ENCODE peak calls at places on chromosomes 6 and 20, in four cellular contexts. A is HEK293T, E is NT2/D1, F is HepG2. U is an unnamed sample.

GRCh38 chr20:3246682-3247081 is 7.7 kb upstream of the SLC4A11 start:
- DNase-seq in A (no peak), E (no peak), F (no peak), U (no peak)

GRCh38 chr6:31940256-31940664 is 5.6 kb upstream of the CFB start:
- DNase-seq in A (no peak), E (no peak), F (peak), U (no peak)

GRCh38 chr6:169231790-169232506 is 21.7 kb downstream of the THBS2 start:
- DNase-seq in A (no peak), E (no peak), F (no peak), U (peak)

GRCh38 chr6:75600694-75601265 is 900 bp upstream of the SENP6 start:
- DNase-seq in A (no peak), E (no peak), F (no peak), U (no peak)

GRCh38 chr6:119205911-119206617 is 127.6 kb upstream of the FAM184A start:
- DNase-seq in A (no peak), E (no peak), F (no peak), U (no peak)

GRCh38 chr6:23245559-23245958 is 676.2 kb downstream of the HDGFL1 start:
- DNase-seq in A (no peak), E (no peak), F (no peak), U (no peak)

GRCh38 chr6:28353981-28354676 is 4.4 kb downstream of the ZKSCAN3 start:
- DNase-seq in A (no peak), E (no peak), F (no peak), U (no peak)

GRCh38 chr6:30935018-30935417 is 3.0 kb upstream of the SFTA2 start:
- DNase-seq in A (no peak), E (no peak), F (no peak), U (no peak)

GRCh38 chr20:37276494-37277252 is 12.8 kb upstream of the MANBAL start:
- DNase-seq in A (no peak), E (no peak), F (peak), U (no peak)

GRCh38 chr6:75403563-75403962 is 90.0 kb downstream of the FILIP1 start:
- DNase-seq in A (no peak), E (no peak), F (no peak), U (no peak)

GRCh38 chr6:35737413-35738211 is 780 bp downstream of the ARMC12 start:
- DNase-seq in A (peak), E (no peak), F (peak), U (no peak)

GRCh38 chr6:105170066-105170465 is 9.7 kb downstream of the POPDC3 start:
- DNase-seq in A (no peak), E (no peak), F (no peak), U (no peak)

GRCh38 chr6:35534396-35535170 is 21.9 kb upstream of the TULP1 start:
- DNase-seq in A (no peak), E (no peak), F (no peak), U (no peak)

GRCh38 chr6:168598251-168599117 is 157.5 kb downstream of the SMOC2 start:
- DNase-seq in A (no peak), E (no peak), F (no peak), U (no peak)

GRCh38 chr6:53541900-53542299 is 3.0 kb downstream of the GCLC start:
- DNase-seq in A (no peak), E (no peak), F (no peak), U (no peak)

GRCh38 chr20:20390393-20390792 is 22.5 kb downstream of the INSM1 start:
- DNase-seq in A (no peak), E (no peak), F (no peak), U (no peak)

GRCh38 chr6:88558981-88559380 is 392.8 kb upstream of the CNR1 start:
- DNase-seq in A (no peak), E (no peak), F (no peak), U (no peak)

GRCh38 chr20:43507150-43508080 is at the start of gene L3MBTL1:
- DNase-seq in A (peak), E (peak), F (peak), U (no peak)

DNA sequence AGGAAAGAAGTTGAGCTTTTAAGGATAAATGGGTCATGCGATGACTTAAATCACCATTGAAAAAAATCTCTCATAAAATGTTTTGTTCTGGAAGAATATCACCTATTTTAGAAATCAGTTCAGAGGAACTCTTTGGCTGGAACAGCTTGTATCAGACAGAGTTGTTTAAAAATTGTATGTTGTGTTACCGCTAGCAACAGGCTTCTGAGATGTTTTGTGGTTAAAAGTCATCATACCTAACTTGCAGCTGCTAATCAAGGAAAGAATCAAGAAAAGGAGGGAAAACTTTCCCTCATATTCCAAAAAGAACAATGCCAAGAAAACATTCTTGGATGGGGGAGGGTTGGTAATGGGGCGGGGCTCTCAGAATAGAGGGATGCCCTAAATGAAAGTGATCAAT is 220.7 kb upstream of the CITED2 start:
- DNase-seq in A (no peak), E (no peak), F (no peak), U (no peak)
- TF ChIP-seq SUZ12 in A (no peak), E (no peak), F (no peak), U (no peak)

DNA sequence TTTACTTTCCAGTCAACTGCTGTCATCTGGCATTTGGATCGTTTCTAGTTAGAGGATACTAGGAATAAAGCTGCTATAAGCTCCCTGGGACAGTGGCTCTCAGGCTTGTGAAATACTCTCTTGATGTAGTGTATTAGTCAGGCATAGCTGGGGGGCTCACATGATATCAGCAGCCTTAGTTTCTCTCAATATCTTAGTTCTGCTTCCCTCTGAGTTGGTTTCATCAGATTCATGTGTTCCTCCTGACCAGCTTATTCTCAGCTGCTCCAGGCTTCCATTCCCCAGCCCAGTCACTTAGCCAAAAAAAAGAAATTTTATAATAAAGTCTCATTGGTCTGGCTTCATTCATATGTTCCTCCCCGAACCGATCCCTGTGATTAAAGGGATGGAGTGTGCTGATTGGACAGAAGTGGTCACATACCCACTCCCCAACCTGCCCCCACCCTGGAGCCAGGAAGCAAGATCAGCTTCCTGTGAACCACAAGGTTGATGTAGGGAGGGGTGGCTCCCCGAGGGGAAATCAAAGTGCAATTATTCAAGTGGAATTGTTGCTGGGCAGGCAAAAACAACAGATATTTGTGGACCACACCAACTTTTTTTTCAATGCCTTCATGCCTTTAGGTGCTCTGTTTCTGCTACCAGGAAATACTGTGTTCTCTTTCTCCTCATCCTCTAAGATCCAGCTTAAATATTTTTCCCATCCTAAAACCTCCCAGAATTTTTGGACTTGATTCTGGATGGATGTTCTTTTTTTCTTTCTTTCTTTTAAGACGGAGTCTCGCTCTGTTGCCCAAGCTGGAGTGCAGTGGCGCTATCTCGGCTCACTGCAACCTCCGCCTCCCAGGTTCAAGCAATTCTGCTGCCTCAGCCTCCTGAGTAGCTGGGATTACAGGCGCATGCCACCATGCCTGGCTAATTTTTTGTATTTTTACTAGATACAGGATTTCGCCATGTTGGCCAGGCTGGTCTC is 11.2 kb upstream of the B4GALT5 start:
- DNase-seq in A (no peak), E (no peak), F (peak), U (no peak)
- TF ChIP-seq SUZ12 in A (no peak), E (no peak), F (no peak), U (no peak)

GRCh38 chr6:151763938-151764680 is 43.4 kb upstream of the ESR1 start:
- DNase-seq in A (peak), E (peak), F (peak), U (peak)
- TF ChIP-seq SUZ12 in A (no peak), E (no peak), F (no peak), U (no peak)

GRCh38 chr6:15441215-15441868 is 195.5 kb downstream of the JARID2 start:
- DNase-seq in A (peak), E (peak), F (peak), U (no peak)
- TF ChIP-seq SUZ12 in A (no peak), E (no peak), F (no peak), U (no peak)

GRCh38 chr6:33704215-33704817 is 7.2 kb downstream of the UQCC2 start:
- DNase-seq in A (no peak), E (no peak), F (no peak), U (no peak)
- TF ChIP-seq SUZ12 in A (no peak), E (no peak), F (no peak), U (no peak)

GRCh38 chr20:59828478-59829414 is 104.7 kb downstream of the SYCP2 start:
- DNase-seq in A (no peak), E (no peak), F (no peak), U (peak)
- TF ChIP-seq SUZ12 in A (no peak), E (no peak), F (no peak), U (no peak)

GRCh38 chr6:81241717-81242116 is 510.8 kb downstream of the TENT5A start:
- DNase-seq in A (peak), E (peak), F (peak), U (no peak)
- TF ChIP-seq SUZ12 in A (no peak), E (no peak), F (no peak), U (no peak)

GRCh38 chr20:49762940-49763766 is 49.5 kb upstream of the B4GALT5 start:
- DNase-seq in A (no peak), E (no peak), F (no peak), U (no peak)
- TF ChIP-seq SUZ12 in A (no peak), E (no peak), F (no peak), U (no peak)

DNA sequence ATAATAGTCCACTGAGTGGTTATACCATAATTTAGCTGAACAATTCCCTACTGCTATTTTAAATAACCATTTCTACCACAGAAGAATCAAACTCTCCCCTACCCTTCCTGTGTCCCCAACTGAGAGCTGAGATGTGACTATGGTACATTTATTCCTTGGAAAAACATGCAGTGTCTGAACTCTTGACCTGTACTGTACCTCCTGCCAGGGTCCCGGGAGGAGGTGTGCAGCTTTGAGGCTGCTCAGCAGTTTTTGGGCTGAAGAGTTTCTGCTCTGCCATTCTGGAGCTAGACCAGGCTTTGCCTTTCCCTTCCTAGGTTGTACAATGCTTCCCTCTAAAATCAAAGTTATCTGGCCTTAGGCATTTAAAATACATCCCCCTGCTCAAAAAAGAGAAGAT is 275.1 kb upstream of the SGK1 start:
- DNase-seq in A (no peak), E (no peak), F (no peak), U (no peak)
- TF ChIP-seq SUZ12 in A (no peak), E (no peak), F (no peak), U (no peak)

DNA sequence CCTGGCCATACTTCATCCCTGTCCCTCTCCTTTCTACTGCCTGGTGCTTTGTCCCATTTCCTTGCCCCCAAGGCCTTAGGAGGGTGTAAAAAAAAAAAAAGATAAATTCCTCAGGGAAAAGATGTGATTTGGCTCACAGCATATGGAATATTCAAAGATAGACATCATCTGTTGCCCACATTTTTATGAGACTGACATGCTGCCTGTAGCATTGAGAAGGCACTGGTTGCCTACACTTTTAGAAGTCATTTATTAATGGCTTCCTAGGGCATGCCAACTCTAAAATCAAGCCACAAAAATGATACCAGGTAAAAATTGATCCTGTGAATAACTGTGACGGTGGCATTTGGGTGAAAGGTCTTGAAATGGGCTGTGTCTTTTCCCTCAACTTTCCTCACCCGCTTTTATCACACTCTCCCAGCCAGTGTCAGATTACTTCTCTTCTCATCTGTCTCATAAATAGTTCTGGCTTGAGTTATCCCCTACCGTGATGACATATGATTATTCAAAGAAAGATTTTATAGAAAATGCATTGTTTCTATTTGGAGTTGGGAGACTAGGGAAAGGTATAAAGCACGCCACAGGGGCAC is 139.4 kb downstream of the CARMIL1 start:
- DNase-seq in A (peak), E (no peak), F (no peak), U (no peak)
- TF ChIP-seq SUZ12 in A (no peak), E (no peak), F (no peak), U (no peak)